ENCODE peak calls at places on chromosomes 16 and 17, in six cellular contexts. Y is lung, Z is right atrium auricular region, B is lower lobe of right lung, P is astrocyte, S is mesenchymal stem cell. Q is an unnamed sample.
A peak's percentile ranks its signal among the peaks of the same experiment; 100 is the strongest.

GRCh38 chr16:77749415-77749814 is 27.1 kb downstream of the NUDT7 start:
- DNase-seq in Y (no peak), Z (no peak), B (no peak), P (no peak), S (no peak), Q (no peak)

GRCh38 chr17:9174779-9175574 is 153.7 kb downstream of the NTN1 start:
- DNase-seq in Y (no peak), Z (no peak), B (peak; percentile 56), P (no peak), S (no peak), Q (no peak)

GRCh38 chr17:42609182-42609813 is at the start of the genes RETREG3 and TUBG1:
- DNase-seq in Y (peak; percentile 98), Z (peak; percentile 98), B (peak; percentile 99), P (peak; percentile 97), S (peak; percentile 99), Q (peak; percentile 99)

GRCh38 chr17:80586464-80587228 is 42.0 kb downstream of the RPTOR start:
- DNase-seq in Y (no peak), Z (no peak), B (no peak), P (no peak), S (no peak), Q (no peak)

GRCh38 chr17:60231234-60231633 is 81.5 kb downstream of the CA4 start:
- DNase-seq in Y (no peak), Z (no peak), B (no peak), P (no peak), S (peak; percentile 24), Q (no peak)

GRCh38 chr17:3004925-3005324 is 58.5 kb downstream of the OR1D5 start:
- DNase-seq in Y (peak; percentile 53), Z (no peak), B (peak; percentile 55), P (no peak), S (no peak), Q (no peak)

GRCh38 chr16:30567991-30568638 is 3.4 kb downstream of the ZNF688 start:
- DNase-seq in Y (no peak), Z (no peak), B (no peak), P (peak; percentile 51), S (peak; percentile 93), Q (no peak)

GRCh38 chr16:17511340-17511739 is 40.6 kb upstream of the XYLT1 start:
- DNase-seq in Y (no peak), Z (no peak), B (no peak), P (peak; percentile 84), S (no peak), Q (no peak)

GRCh38 chr17:41315814-41316430 is 412 bp upstream of the KRTAP17-1 start:
- DNase-seq in Y (no peak), Z (no peak), B (no peak), P (no peak), S (no peak), Q (no peak)

GRCh38 chr16:55439101-55439690 is 39.8 kb upstream of the MMP2 start:
- DNase-seq in Y (no peak), Z (no peak), B (no peak), P (no peak), S (no peak), Q (no peak)

GRCh38 chr17:62737513-62737912 is 70.6 kb downstream of the MARCHF10 start:
- DNase-seq in Y (no peak), Z (no peak), B (no peak), P (no peak), S (no peak), Q (no peak)

GRCh38 chr16:2955779-2956565 is 8.1 kb upstream of the KREMEN2 start:
- DNase-seq in Y (no peak), Z (no peak), B (no peak), P (no peak), S (no peak), Q (no peak)

GRCh38 chr16:66581246-66581952 is 2.1 kb downstream of the CMTM2 start:
- DNase-seq in Y (no peak), Z (no peak), B (no peak), P (peak; percentile 57), S (no peak), Q (no peak)

GRCh38 chr16:2742323-2743006 is 10.0 kb upstream of the SRRM2 start:
- DNase-seq in Y (no peak), Z (no peak), B (peak; percentile 40), P (no peak), S (no peak), Q (no peak)

GRCh38 chr16:77660311-77660710 is 62.0 kb upstream of the NUDT7 start:
- DNase-seq in Y (no peak), Z (no peak), B (no peak), P (peak; percentile 41), S (peak; percentile 69), Q (no peak)

GRCh38 chr17:45144199-45145034 is 3.9 kb upstream of the HEXIM1 start:
- DNase-seq in Y (no peak), Z (no peak), B (peak; percentile 66), P (no peak), S (no peak), Q (no peak)

GRCh38 chr17:49566668-49567071 is 9.0 kb upstream of the NXPH3 start:
- DNase-seq in Y (no peak), Z (no peak), B (peak; percentile 32), P (no peak), S (no peak), Q (no peak)

GRCh38 chr16:51971184-51971583 is 575.8 kb downstream of the TOX3 start:
- DNase-seq in Y (no peak), Z (no peak), B (no peak), P (no peak), S (peak; percentile 34), Q (no peak)

GRCh38 chr16:23689442-23690187 is 10.9 kb downstream of the PLK1 start:
- DNase-seq in Y (no peak), Z (no peak), B (no peak), P (no peak), S (no peak), Q (no peak)

GRCh38 chr16:86733526-86734254 is 155.3 kb downstream of the FOXL1 start:
- DNase-seq in Y (no peak), Z (no peak), B (no peak), P (no peak), S (no peak), Q (no peak)

GRCh38 chr17:6797718-6798351 is 21.8 kb downstream of the FBXO39 start:
- DNase-seq in Y (no peak), Z (no peak), B (no peak), P (no peak), S (no peak), Q (no peak)

GRCh38 chr16:1913327-1914083 is 4.7 kb downstream of the HS3ST6 start:
- DNase-seq in Y (peak; percentile 74), Z (no peak), B (peak; percentile 79), P (no peak), S (no peak), Q (no peak)

GRCh38 chr16:48491517-48491916 is 106.3 kb upstream of the SIAH1 start:
- DNase-seq in Y (no peak), Z (no peak), B (no peak), P (peak; percentile 75), S (no peak), Q (no peak)

GRCh38 chr17:6823011-6823442 is 8.5 kb downstream of the TEKT1 start:
- DNase-seq in Y (no peak), Z (no peak), B (no peak), P (peak; percentile 58), S (peak; percentile 57), Q (no peak)

GRCh38 chr17:73750975-73751374 is 106.7 kb upstream of the SDK2 start:
- DNase-seq in Y (no peak), Z (no peak), B (no peak), P (no peak), S (no peak), Q (no peak)

DNA sequence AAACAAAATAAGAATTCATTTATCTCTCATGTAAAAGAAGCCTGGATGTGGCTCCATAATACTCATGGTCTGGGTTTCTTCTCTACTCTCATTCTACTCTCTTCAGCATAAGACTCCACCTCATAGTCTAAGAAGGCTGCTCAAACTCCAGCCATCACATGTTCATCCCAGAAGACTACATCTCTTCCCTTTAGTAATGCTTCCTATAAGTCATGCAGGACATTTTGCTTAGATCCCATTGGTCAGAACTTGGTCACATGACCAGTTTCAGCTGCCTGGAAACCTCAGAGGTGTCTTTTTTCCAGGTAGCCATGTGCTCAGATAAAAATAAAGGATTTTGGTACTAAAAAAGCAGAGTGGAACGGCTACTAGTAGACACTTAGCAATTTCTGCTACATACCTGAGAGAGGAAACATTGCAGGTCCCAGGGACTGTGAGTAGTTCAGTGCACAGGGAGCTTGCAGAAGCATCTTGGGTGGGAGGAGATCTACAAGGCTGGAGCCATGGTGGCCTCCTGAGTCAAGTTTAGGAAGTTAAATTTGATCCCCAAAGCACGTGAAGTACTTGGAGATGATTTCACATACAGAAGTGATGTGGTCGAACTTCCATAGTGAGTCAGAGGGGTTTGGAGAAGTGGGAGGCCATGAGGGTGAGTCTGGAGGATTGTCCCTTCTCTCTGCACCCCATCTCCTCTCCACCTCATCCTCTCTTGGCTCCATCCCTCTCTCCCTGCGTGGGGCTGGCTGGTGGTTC is 110.2 kb downstream of the CCDC182 start:
- DNase-seq in Y (no peak), Z (no peak), B (no peak), P (peak; percentile 68), S (no peak), Q (no peak)
- H3K27ac ChIP-seq in Y (no peak overlapping the region), Z (no peak overlapping the region), B (no peak overlapping the region), P (no peak overlapping the region), S (no peak overlapping the region), Q (no peak overlapping the region)

GRCh38 chr17:17783121-17783824 is 53.5 kb downstream of the SREBF1 start:
- DNase-seq in Y (peak; percentile 64), Z (no peak), B (peak; percentile 71), P (peak; percentile 14), S (peak; percentile 48), Q (peak; percentile 57)
- H3K27ac ChIP-seq in Y (peak overlapping the region; percentile 20), Z (peak overlapping the region; percentile 89), B (peak overlapping the region; percentile 46), P (no peak overlapping the region), S (no peak overlapping the region), Q (peak overlapping the region; percentile 90)

GRCh38 chr16:85056211-85056748 is 28.7 kb downstream of the KIAA0513 start:
- DNase-seq in Y (no peak), Z (peak; percentile 75), B (no peak), P (peak; percentile 20), S (peak; percentile 65), Q (peak; percentile 20)
- H3K27ac ChIP-seq in Y (peak overlapping the region; percentile 89), Z (peak overlapping the region; percentile 71), B (peak overlapping the region; percentile 85), P (no peak overlapping the region), S (no peak overlapping the region), Q (peak overlapping the region; percentile 48)

GRCh38 chr16:592518-593306 is 2.8 kb downstream of the RAB40C start:
- DNase-seq in Y (peak; percentile 88), Z (peak; percentile 73), B (peak; percentile 87), P (no peak), S (peak; percentile 61), Q (peak; percentile 44)
- H3K27ac ChIP-seq in Y (peak overlapping the region; percentile 71), Z (no peak overlapping the region), B (peak overlapping the region; percentile 91), P (no peak overlapping the region), S (no peak overlapping the region), Q (peak overlapping the region; percentile 89)

DNA sequence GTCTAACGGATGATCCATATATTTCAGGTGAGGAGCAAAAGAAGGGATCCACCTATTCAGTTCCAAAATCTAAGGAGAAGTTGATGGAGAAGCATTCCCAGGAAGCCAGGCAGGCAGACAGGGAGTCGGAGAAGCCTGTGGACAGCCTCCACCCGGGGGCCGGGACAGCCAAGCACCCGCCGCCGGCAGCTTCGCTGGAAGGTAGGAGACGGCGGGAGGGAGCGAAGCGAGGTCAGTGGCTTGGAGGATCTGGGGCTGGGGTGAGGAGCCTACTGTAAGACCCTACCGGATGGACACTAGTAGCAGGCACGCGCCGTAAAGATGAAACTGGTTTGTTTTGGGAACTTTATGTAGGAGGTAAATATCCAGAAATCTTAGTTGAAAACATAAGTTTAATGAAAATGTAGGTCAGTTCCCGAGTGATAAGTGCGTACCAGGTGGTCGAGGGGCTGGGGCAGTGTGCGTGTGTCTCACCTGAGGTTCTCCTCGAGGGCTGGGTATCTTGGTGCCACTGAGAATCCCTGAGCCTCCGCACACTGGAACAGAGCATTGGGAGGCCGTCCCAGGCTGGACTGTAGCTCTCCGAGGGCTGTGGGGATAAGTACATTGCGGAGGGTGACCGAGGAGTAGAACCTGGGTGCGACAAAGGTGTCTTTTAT is 714 bp downstream of the SPATA33 start:
- DNase-seq in Y (no peak), Z (no peak), B (peak; percentile 53), P (no peak), S (peak; percentile 33), Q (no peak)
- H3K27ac ChIP-seq in Y (peak overlapping the region; percentile 42), Z (peak overlapping the region; percentile 86), B (peak overlapping the region; percentile 92), P (peak overlapping the region; percentile 72), S (peak overlapping the region; percentile 11), Q (no peak overlapping the region)

Q was measured in caudate nucleus.